ENCODE peak calls at places on chromosomes 1 and 21, in eight cellular contexts. F is body of pancreas; Q is right lobe of liver; W is breast epithelium; A is heart right ventricle; B is IMR-90; O is HFF-Myc; K is CD8-positive, alpha-beta T cell. P is an unnamed sample.

GRCh38 chr21:42311816-42312625 is 3.2 kb downstream of the TFF3 start:
- DNase-seq in W (no peak), O (no peak), F (peak; percentile 54), K (no peak), Q (no peak), A (no peak), B (no peak), P (no peak)

GRCh38 chr1:11790880-11791715 is 14.7 kb downstream of the MTHFR start:
- DNase-seq in A (peak; percentile 87), W (peak; percentile 85), B (peak; percentile 95), O (peak; percentile 79), K (no peak), Q (peak; percentile 87), F (peak; percentile 81), P (peak; percentile 80)

GRCh38 chr1:51551848-51552296 is 32.8 kb upstream of the EPS15 start:
- DNase-seq in W (no peak), K (no peak), O (no peak), A (no peak), F (no peak), Q (no peak), B (no peak), P (no peak)

GRCh38 chr1:39147099-39148025 is 57.1 kb upstream of the MACF1 start:
- DNase-seq in W (no peak), F (no peak), B (no peak), K (no peak), O (no peak), Q (no peak), A (no peak), P (no peak)

GRCh38 chr1:46941135-46941694 is at the start of gene CYP4A11:
- DNase-seq in B (no peak), O (no peak), F (no peak), Q (no peak), K (no peak), W (no peak), A (no peak), P (no peak)

GRCh38 chr1:55650449-55650848 is 435.3 kb upstream of the USP24 start:
- DNase-seq in B (peak; percentile 27), K (no peak), O (no peak), Q (no peak), W (no peak), A (no peak), F (no peak), P (no peak)

GRCh38 chr1:12549106-12549459 is 68.9 kb downstream of the DHRS3 start:
- DNase-seq in F (peak; percentile 29), W (peak; percentile 52), B (no peak), A (peak; percentile 61), O (no peak), Q (peak; percentile 61), K (no peak), P (no peak)

GRCh38 chr1:21436488-21437340 is 3.2 kb upstream of the NBPF3 start:
- DNase-seq in Q (no peak), W (no peak), K (no peak), F (peak; percentile 57), A (no peak), B (no peak), O (no peak), P (no peak)

GRCh38 chr1:161220002-161220401 is 3.4 kb downstream of the APOA2 start:
- DNase-seq in Q (no peak), W (no peak), O (no peak), F (no peak), B (no peak), A (no peak), K (no peak), P (no peak)

GRCh38 chr1:1431845-1432565 is 3.5 kb upstream of the VWA1 start:
- DNase-seq in F (peak; percentile 48), B (no peak), A (peak; percentile 82), Q (peak; percentile 91), W (no peak), K (no peak), O (no peak), P (no peak)

GRCh38 chr1:66852870-66853269 is 51.8 kb upstream of the INSL5 start:
- DNase-seq in K (no peak), O (no peak), W (no peak), B (no peak), Q (no peak), F (no peak), A (no peak), P (no peak)

GRCh38 chr1:56709269-56709880 is 64.3 kb downstream of the PRKAA2 start:
- DNase-seq in W (no peak), Q (no peak), F (peak; percentile 4), A (no peak), B (peak; percentile 65), K (no peak), O (peak; percentile 38), P (peak; percentile 27)

GRCh38 chr1:44526295-44527073 is 121.4 kb downstream of the RNF220 start:
- DNase-seq in A (no peak), B (no peak), Q (no peak), W (no peak), K (no peak), O (no peak), F (no peak), P (no peak)

GRCh38 chr1:64127297-64127696 is 76.1 kb upstream of the UBE2U start:
- DNase-seq in B (no peak), F (no peak), Q (no peak), W (no peak), O (no peak), A (no peak), K (no peak), P (no peak)

GRCh38 chr1:183841950-183842816 is 37.3 kb downstream of the RGL1 start:
- DNase-seq in A (no peak), B (peak; percentile 97), O (peak; percentile 98), K (no peak), F (no peak), Q (no peak), W (no peak), P (peak; percentile 95)

GRCh38 chr1:225762444-225762843 is 15.2 kb upstream of the SRP9 start:
- DNase-seq in K (no peak), O (no peak), W (no peak), Q (no peak), F (no peak), A (no peak), B (peak; percentile 69), P (no peak)

GRCh38 chr1:2228684-2229031 is 539 bp downstream of the SKI start:
- DNase-seq in Q (no peak), W (no peak), B (no peak), F (peak; percentile 55), A (peak; percentile 39), K (peak; percentile 45), O (no peak), P (no peak)

GRCh38 chr1:59290173-59290954 is 6.5 kb upstream of the FGGY start:
- DNase-seq in K (no peak), F (peak; percentile 75), O (no peak), W (no peak), Q (peak; percentile 73), B (peak; percentile 52), A (peak; percentile 15), P (no peak)
- TF ChIP-seq CTCF in K (no peak), F (peak; percentile 39), O (peak; percentile 55), W (peak; percentile 15), Q (peak; percentile 63), B (peak; percentile 38), A (peak; percentile 65), P (peak; percentile 39)

GRCh38 chr21:27586986-27587385 is 620.1 kb upstream of the ADAMTS5 start:
- DNase-seq in F (no peak), K (no peak), Q (no peak), W (no peak), A (no peak), B (no peak), O (no peak), P (no peak)
- H3K4me3 ChIP-seq in F (no peak overlapping the region), K (no peak overlapping the region), Q (no peak overlapping the region), W (no peak overlapping the region), A (no peak overlapping the region), B (no peak overlapping the region), O (no peak overlapping the region), P (peak overlapping the region; percentile 11)

GRCh38 chr1:177566495-177566894 is 395.7 kb downstream of the BRINP2 start:
- DNase-seq in A (no peak), B (no peak), Q (no peak), K (no peak), W (no peak), F (no peak), O (no peak), P (no peak)

GRCh38 chr1:177569476-177569875 is 398.7 kb downstream of the BRINP2 start:
- DNase-seq in O (no peak), W (no peak), F (no peak), A (no peak), K (no peak), B (peak; percentile 6), Q (no peak), P (no peak)

GRCh38 chr1:177568702-177569101 is 397.9 kb downstream of the BRINP2 start:
- DNase-seq in A (no peak), K (no peak), W (no peak), Q (no peak), B (no peak), F (no peak), O (no peak), P (no peak)

GRCh38 chr1:177571076-177571475 is 398.8 kb downstream of the SEC16B start:
- DNase-seq in K (no peak), F (no peak), W (no peak), A (no peak), B (no peak), O (no peak), Q (no peak), P (no peak)

DNA sequence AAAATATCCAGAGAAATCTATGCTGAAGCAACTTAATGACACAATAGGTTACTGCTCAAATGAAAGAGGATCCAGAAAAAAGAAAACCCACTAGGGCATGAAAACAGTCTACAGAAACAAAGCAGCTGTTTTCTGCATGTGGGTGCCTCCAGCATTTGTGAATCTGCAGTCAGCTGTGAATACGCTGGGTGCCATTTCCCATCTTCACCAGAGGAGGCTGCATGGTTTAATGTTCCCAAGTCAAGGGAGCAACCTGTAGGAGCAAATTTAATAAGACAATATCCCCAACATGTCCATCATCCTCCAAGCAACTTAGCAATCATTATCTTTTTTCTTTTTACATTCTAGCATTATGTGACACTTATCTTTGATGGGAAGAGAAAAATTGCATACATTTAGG is 396.6 kb downstream of the BRINP2 start:
- DNase-seq in O (no peak), A (no peak), K (no peak), Q (no peak), F (no peak), B (peak; percentile 8), W (no peak), P (no peak)
- TF ChIP-seq CTCF in O (peak; percentile 16), A (no peak), K (no peak), Q (peak; percentile 21), F (no peak), B (peak; percentile 14), W (peak; percentile 21), P (peak; percentile 22)

GRCh38 chr1:53732912-53733317 is 6.0 kb downstream of the GLIS1 start:
- DNase-seq in Q (no peak), O (peak; percentile 48), K (no peak), B (peak; percentile 97), F (no peak), W (no peak), A (no peak), P (peak; percentile 95)
- H3K4me3 ChIP-seq in Q (no peak overlapping the region), O (peak overlapping the region; percentile 39), K (no peak overlapping the region), B (no peak overlapping the region), F (no peak overlapping the region), W (no peak overlapping the region), A (no peak overlapping the region), P (peak overlapping the region; percentile 5)